ENCODE peak calls at places on chromosomes 3 and 15, in seven cellular contexts. One of them, this sample, is unnamed.

GRCh38 chr3:184506579-184506978 is 55.0 kb upstream of the EPHB3 start:
- DNase-seq in Panc1: no peak
- DNase-seq in SK-N-SH: no peak
- DNase-seq in breast epithelium: no peak
- DNase-seq in transverse colon: no peak
- DNase-seq in GM12878: no peak
- DNase-seq in stomach: no peak
- DNase-seq in this sample: no peak

GRCh38 chr3:195365371-195365770 is 77.4 kb downstream of the ACAP2 start:
- DNase-seq in Panc1: no peak
- DNase-seq in GM12878: no peak
- DNase-seq in SK-N-SH: no peak
- DNase-seq in stomach: no peak
- DNase-seq in breast epithelium: no peak
- DNase-seq in transverse colon: no peak
- DNase-seq in this sample: no peak

GRCh38 chr15:73296621-73297353 is 72.0 kb downstream of the HCN4 start:
- DNase-seq in GM12878: no peak
- DNase-seq in Panc1: no peak
- DNase-seq in breast epithelium: no peak
- DNase-seq in stomach: no peak
- DNase-seq in transverse colon: no peak
- DNase-seq in SK-N-SH: no peak
- DNase-seq in this sample: no peak

GRCh38 chr3:187955076-187955952 is 198.6 kb upstream of the LPP start:
- DNase-seq in transverse colon: no peak
- DNase-seq in stomach: no peak
- DNase-seq in GM12878: no peak
- DNase-seq in Panc1: no peak
- DNase-seq in breast epithelium: peak
- DNase-seq in SK-N-SH: no peak
- DNase-seq in this sample: no peak

GRCh38 chr3:156300929-156301806 is 180.8 kb downstream of the KCNAB1 start:
- DNase-seq in breast epithelium: no peak
- DNase-seq in transverse colon: no peak
- DNase-seq in GM12878: no peak
- DNase-seq in SK-N-SH: no peak
- DNase-seq in stomach: no peak
- DNase-seq in Panc1: no peak
- DNase-seq in this sample: no peak

GRCh38 chr15:38354321-38354929 is 99.5 kb upstream of the FAM98B start:
- DNase-seq in Panc1: peak
- DNase-seq in transverse colon: peak
- DNase-seq in GM12878: peak
- DNase-seq in SK-N-SH: peak
- DNase-seq in stomach: peak
- DNase-seq in breast epithelium: peak
- DNase-seq in this sample: no peak

GRCh38 chr3:117725314-117725713 is 1015.7 kb downstream of the TUSC7 start:
- DNase-seq in transverse colon: no peak
- DNase-seq in SK-N-SH: no peak
- DNase-seq in breast epithelium: no peak
- DNase-seq in Panc1: no peak
- DNase-seq in stomach: no peak
- DNase-seq in GM12878: no peak
- DNase-seq in this sample: no peak

GRCh38 chr3:46900356-46900755 is 22.8 kb downstream of the PTH1R start:
- DNase-seq in Panc1: no peak
- DNase-seq in breast epithelium: no peak
- DNase-seq in transverse colon: no peak
- DNase-seq in GM12878: no peak
- DNase-seq in SK-N-SH: no peak
- DNase-seq in stomach: no peak
- DNase-seq in this sample: no peak

GRCh38 chr3:53696401-53697172 is 149.6 kb downstream of the CHDH start:
- DNase-seq in GM12878: no peak
- DNase-seq in transverse colon: no peak
- DNase-seq in stomach: no peak
- DNase-seq in breast epithelium: no peak
- DNase-seq in SK-N-SH: no peak
- DNase-seq in Panc1: no peak
- DNase-seq in this sample: no peak

GRCh38 chr3:171277456-171278406 is 182.5 kb downstream of the TNIK start:
- DNase-seq in SK-N-SH: no peak
- DNase-seq in Panc1: no peak
- DNase-seq in transverse colon: no peak
- DNase-seq in GM12878: no peak
- DNase-seq in stomach: no peak
- DNase-seq in breast epithelium: no peak
- DNase-seq in this sample: no peak

GRCh38 chr3:16379838-16380237 is 114.8 kb downstream of the OXNAD1 start:
- DNase-seq in Panc1: no peak
- DNase-seq in GM12878: no peak
- DNase-seq in transverse colon: no peak
- DNase-seq in stomach: no peak
- DNase-seq in SK-N-SH: no peak
- DNase-seq in breast epithelium: no peak
- DNase-seq in this sample: no peak
- TF ChIP-seq POLR2AphosphoS5 in Panc1: no peak
- TF ChIP-seq POLR2AphosphoS5 in GM12878: no peak
- TF ChIP-seq POLR2AphosphoS5 in transverse colon: no peak
- TF ChIP-seq POLR2AphosphoS5 in stomach: no peak
- TF ChIP-seq POLR2AphosphoS5 in SK-N-SH: no peak
- TF ChIP-seq POLR2AphosphoS5 in breast epithelium: no peak
- TF ChIP-seq POLR2AphosphoS5 in this sample: no peak

DNA sequence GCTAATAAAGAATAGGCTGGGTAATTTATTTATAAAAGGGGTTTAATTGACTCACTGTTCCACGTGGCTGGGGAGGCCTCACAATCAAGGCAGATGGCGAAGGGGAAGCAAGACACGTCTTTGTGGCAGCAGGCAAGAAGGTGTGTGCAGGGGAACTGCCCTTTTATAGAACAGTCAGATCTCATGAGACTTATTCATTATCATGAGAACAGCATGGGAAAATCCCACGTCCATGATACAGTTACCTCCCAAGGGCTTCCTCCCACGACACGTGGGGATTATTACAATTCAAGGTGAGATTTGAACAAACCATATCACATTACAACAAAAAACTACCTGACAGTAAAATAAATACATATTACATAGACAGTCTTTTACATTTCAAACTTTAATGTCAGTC is 414.9 kb downstream of the NAALADL2 start:
- DNase-seq in stomach: no peak
- DNase-seq in SK-N-SH: no peak
- DNase-seq in Panc1: no peak
- DNase-seq in breast epithelium: no peak
- DNase-seq in GM12878: peak
- DNase-seq in transverse colon: no peak
- DNase-seq in this sample: no peak
- TF ChIP-seq POLR2AphosphoS5 in stomach: no peak
- TF ChIP-seq POLR2AphosphoS5 in SK-N-SH: no peak
- TF ChIP-seq POLR2AphosphoS5 in Panc1: no peak
- TF ChIP-seq POLR2AphosphoS5 in breast epithelium: no peak
- TF ChIP-seq POLR2AphosphoS5 in GM12878: peak
- TF ChIP-seq POLR2AphosphoS5 in transverse colon: no peak
- TF ChIP-seq POLR2AphosphoS5 in this sample: peak

GRCh38 chr3:132210476-132211346 is 106.5 kb upstream of the ACP3 start:
- DNase-seq in stomach: peak
- DNase-seq in SK-N-SH: peak
- DNase-seq in transverse colon: peak
- DNase-seq in GM12878: no peak
- DNase-seq in breast epithelium: no peak
- DNase-seq in Panc1: peak
- DNase-seq in this sample: no peak
- TF ChIP-seq POLR2AphosphoS5 in stomach: no peak
- TF ChIP-seq POLR2AphosphoS5 in SK-N-SH: no peak
- TF ChIP-seq POLR2AphosphoS5 in transverse colon: no peak
- TF ChIP-seq POLR2AphosphoS5 in GM12878: no peak
- TF ChIP-seq POLR2AphosphoS5 in breast epithelium: no peak
- TF ChIP-seq POLR2AphosphoS5 in Panc1: no peak
- TF ChIP-seq POLR2AphosphoS5 in this sample: no peak

GRCh38 chr3:72818915-72819314 is 29.3 kb downstream of the SHQ1 start:
- DNase-seq in Panc1: no peak
- DNase-seq in transverse colon: no peak
- DNase-seq in stomach: no peak
- DNase-seq in breast epithelium: no peak
- DNase-seq in SK-N-SH: no peak
- DNase-seq in GM12878: no peak
- DNase-seq in this sample: no peak
- TF ChIP-seq POLR2AphosphoS5 in Panc1: no peak
- TF ChIP-seq POLR2AphosphoS5 in transverse colon: no peak
- TF ChIP-seq POLR2AphosphoS5 in stomach: no peak
- TF ChIP-seq POLR2AphosphoS5 in breast epithelium: no peak
- TF ChIP-seq POLR2AphosphoS5 in SK-N-SH: no peak
- TF ChIP-seq POLR2AphosphoS5 in GM12878: no peak
- TF ChIP-seq POLR2AphosphoS5 in this sample: no peak

GRCh38 chr15:101065570-101066221 is 146.5 kb downstream of the LRRK1 start:
- DNase-seq in SK-N-SH: no peak
- DNase-seq in stomach: no peak
- DNase-seq in Panc1: no peak
- DNase-seq in transverse colon: no peak
- DNase-seq in breast epithelium: no peak
- DNase-seq in GM12878: no peak
- DNase-seq in this sample: no peak

GRCh38 chr15:101062471-101063171 is 143.5 kb downstream of the LRRK1 start:
- DNase-seq in GM12878: peak
- DNase-seq in SK-N-SH: no peak
- DNase-seq in Panc1: no peak
- DNase-seq in stomach: no peak
- DNase-seq in transverse colon: peak
- DNase-seq in breast epithelium: no peak
- DNase-seq in this sample: no peak

GRCh38 chr15:101063212-101063611 is 144.1 kb downstream of the LRRK1 start:
- DNase-seq in stomach: no peak
- DNase-seq in transverse colon: peak
- DNase-seq in Panc1: no peak
- DNase-seq in SK-N-SH: no peak
- DNase-seq in GM12878: no peak
- DNase-seq in breast epithelium: no peak
- DNase-seq in this sample: no peak

GRCh38 chr15:101064795-101065569 is 145.8 kb downstream of the LRRK1 start:
- DNase-seq in SK-N-SH: no peak
- DNase-seq in stomach: no peak
- DNase-seq in transverse colon: peak
- DNase-seq in Panc1: no peak
- DNase-seq in breast epithelium: no peak
- DNase-seq in GM12878: no peak
- DNase-seq in this sample: no peak

DNA sequence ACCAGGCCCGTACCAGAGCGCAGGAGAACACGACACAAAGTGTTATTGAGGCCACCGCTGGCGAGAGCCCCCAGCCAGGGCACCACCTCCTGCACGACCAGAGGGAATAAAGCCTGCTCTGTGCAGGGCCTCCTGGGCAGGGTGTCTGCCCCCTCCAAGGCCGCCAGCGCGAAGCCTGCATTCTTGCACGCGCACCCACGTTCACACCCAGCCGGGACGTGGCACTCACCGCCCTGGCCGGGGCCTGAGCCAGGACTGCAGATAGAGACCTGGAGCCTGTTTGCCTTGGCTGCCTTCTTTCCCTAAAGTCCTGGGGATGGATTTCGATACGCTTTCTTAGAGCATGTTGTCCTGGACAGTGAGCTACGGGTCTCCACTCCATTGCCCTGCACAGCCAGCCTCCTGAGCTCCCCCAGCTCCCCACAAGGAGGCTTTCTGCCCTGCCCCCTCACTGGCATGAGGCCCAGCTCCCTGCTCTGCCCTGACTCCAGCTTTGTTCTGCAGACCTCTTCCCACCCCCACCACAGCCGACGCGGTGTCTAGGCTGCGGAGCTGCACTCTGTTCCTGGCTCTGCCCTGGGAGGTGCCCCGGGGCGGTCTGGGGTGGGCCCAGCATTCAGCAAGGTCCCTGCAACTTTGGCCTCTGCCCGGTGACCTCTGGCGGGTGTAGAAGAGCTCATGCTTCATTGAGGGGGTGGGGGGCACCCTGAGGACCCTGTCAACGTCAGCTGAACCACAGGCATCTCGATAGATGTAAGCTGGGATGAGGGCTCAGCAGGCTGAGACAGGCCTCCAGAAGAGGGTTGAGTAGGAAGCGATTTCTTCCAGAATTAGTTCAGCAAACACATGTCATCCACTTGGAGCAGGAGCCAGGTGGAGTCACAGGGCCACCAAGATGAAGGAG is 145.0 kb downstream of the LRRK1 start:
- DNase-seq in Panc1: no peak
- DNase-seq in GM12878: no peak
- DNase-seq in transverse colon: peak
- DNase-seq in stomach: peak
- DNase-seq in breast epithelium: no peak
- DNase-seq in SK-N-SH: peak
- DNase-seq in this sample: no peak
- TF ChIP-seq POLR2AphosphoS5 in Panc1: no peak
- TF ChIP-seq POLR2AphosphoS5 in GM12878: no peak
- TF ChIP-seq POLR2AphosphoS5 in transverse colon: no peak
- TF ChIP-seq POLR2AphosphoS5 in stomach: no peak
- TF ChIP-seq POLR2AphosphoS5 in breast epithelium: no peak
- TF ChIP-seq POLR2AphosphoS5 in SK-N-SH: no peak
- TF ChIP-seq POLR2AphosphoS5 in this sample: no peak

GRCh38 chr3:48695113-48695753 is 9.5 kb upstream of the NCKIPSD start:
- DNase-seq in breast epithelium: peak
- DNase-seq in transverse colon: peak
- DNase-seq in GM12878: no peak
- DNase-seq in Panc1: no peak
- DNase-seq in stomach: peak
- DNase-seq in SK-N-SH: no peak
- DNase-seq in this sample: no peak
- TF ChIP-seq POLR2AphosphoS5 in breast epithelium: peak
- TF ChIP-seq POLR2AphosphoS5 in transverse colon: peak
- TF ChIP-seq POLR2AphosphoS5 in GM12878: peak
- TF ChIP-seq POLR2AphosphoS5 in Panc1: no peak
- TF ChIP-seq POLR2AphosphoS5 in stomach: peak
- TF ChIP-seq POLR2AphosphoS5 in SK-N-SH: no peak
- TF ChIP-seq POLR2AphosphoS5 in this sample: no peak

GRCh38 chr3:108472011-108472591 is 38.3 kb downstream of the MYH15 start:
- DNase-seq in breast epithelium: no peak
- DNase-seq in GM12878: no peak
- DNase-seq in SK-N-SH: peak
- DNase-seq in stomach: no peak
- DNase-seq in Panc1: peak
- DNase-seq in transverse colon: no peak
- DNase-seq in this sample: no peak
- TF ChIP-seq POLR2AphosphoS5 in breast epithelium: no peak
- TF ChIP-seq POLR2AphosphoS5 in GM12878: no peak
- TF ChIP-seq POLR2AphosphoS5 in SK-N-SH: peak
- TF ChIP-seq POLR2AphosphoS5 in stomach: no peak
- TF ChIP-seq POLR2AphosphoS5 in Panc1: peak
- TF ChIP-seq POLR2AphosphoS5 in transverse colon: no peak
- TF ChIP-seq POLR2AphosphoS5 in this sample: no peak

This sample was measured in GM12891.